ENCODE peak calls at places on chromosomes 4 and X, in four cellular contexts. Z is IMR-90, N is GM12878, D is K562. W is an unnamed sample.

GRCh38 chr4:184265566-184266351 is 48.1 kb upstream of the ENPP6 start:
- DNase-seq in Z (peak; percentile 61), N (no peak), D (peak; percentile 31), W (peak; percentile 83)

GRCh38 chr4:40870076-40870624 is 120.4 kb downstream of the NSUN7 start:
- DNase-seq in Z (no peak), N (no peak), D (no peak), W (no peak)

GRCh38 chr4:6336166-6336565 is 66.5 kb downstream of the WFS1 start:
- DNase-seq in Z (no peak), N (no peak), D (no peak), W (no peak)

GRCh38 chr4:89434364-89434988 is 126.9 kb upstream of the GPRIN3 start:
- DNase-seq in Z (peak; percentile 35), N (no peak), D (no peak), W (peak; percentile 6)

GRCh38 chr4:5029447-5029846 is 10.2 kb upstream of the CYTL1 start:
- DNase-seq in Z (no peak), N (no peak), D (no peak), W (no peak)

GRCh38 chr4:165394275-165394674 is 15.5 kb downstream of the CPE start:
- DNase-seq in Z (peak; percentile 27), N (no peak), D (no peak), W (no peak)

GRCh38 chr4:121353213-121353612 is 27.6 kb downstream of the QRFPR start:
- DNase-seq in Z (no peak), N (no peak), D (no peak), W (no peak)

GRCh38 chr4:17647927-17648326 is 33.5 kb downstream of the MED28 start:
- DNase-seq in Z (no peak), N (no peak), D (no peak), W (peak; percentile 11)

GRCh38 chr4:174674305-174674840 is 152.1 kb upstream of the HPGD start:
- DNase-seq in Z (peak; percentile 0), N (no peak), D (no peak), W (no peak)

GRCh38 chr4:146633471-146633800 is 5.3 kb upstream of the POU4F2 start:
- DNase-seq in Z (no peak), N (no peak), D (no peak), W (no peak)

GRCh38 chrX:150152546-150152945 is 210.6 kb upstream of the MAMLD1 start:
- DNase-seq in Z (no peak), N (no peak), D (no peak), W (no peak)

GRCh38 chrX:40245411-40246140 is 147.8 kb upstream of the BCOR start:
- DNase-seq in Z (no peak), N (no peak), D (no peak), W (no peak)

GRCh38 chr4:39469429-39470077 is 10.7 kb downstream of the LIAS start:
- DNase-seq in Z (peak; percentile 87), N (peak; percentile 48), D (peak; percentile 48), W (peak; percentile 41)

GRCh38 chrX:23003121-23003520 is 3.4 kb downstream of the DDX53 start:
- DNase-seq in Z (peak; percentile 53), N (no peak), D (no peak), W (no peak)

GRCh38 chrX:11287505-11287904 is 5.7 kb upstream of the AMELX start:
- DNase-seq in Z (peak; percentile 18), N (no peak), D (no peak), W (no peak)

GRCh38 chrX:101160001-101160400 is 59.6 kb upstream of the DRP2 start:
- DNase-seq in Z (no peak), N (no peak), D (no peak), W (no peak)

GRCh38 chrX:30593435-30594200 is 16.1 kb upstream of the TASL start:
- DNase-seq in Z (no peak), N (no peak), D (no peak), W (no peak)

GRCh38 chrX:66833426-66833825 is 194.5 kb upstream of the EDA2R start:
- DNase-seq in Z (no peak), N (peak; percentile 1), D (no peak), W (no peak)

GRCh38 chrX:622104-622503 is 8.5 kb upstream of the SHOX start:
- DNase-seq in Z (no peak), N (no peak), D (no peak), W (no peak)

GRCh38 chr4:152109585-152110509 is 349.0 kb upstream of the GATB start:
- DNase-seq in Z (peak; percentile 16), N (no peak), D (no peak), W (no peak)

GRCh38 chrX:5823861-5824260 is 404.8 kb downstream of the NLGN4X start:
- DNase-seq in Z (no peak), N (no peak), D (no peak), W (no peak)

GRCh38 chr4:155509619-155510018 is 132.9 kb upstream of the MAP9 start:
- DNase-seq in Z (peak; percentile 57), N (no peak), D (no peak), W (no peak)

GRCh38 chrX:100350704-100351489 is 59.2 kb downstream of the PCDH19 start:
- DNase-seq in Z (no peak), N (no peak), D (no peak), W (no peak)

GRCh38 chrX:95885074-95885473 is 799.6 kb upstream of the DIAPH2 start:
- DNase-seq in Z (no peak), N (no peak), D (no peak), W (no peak)

DNA sequence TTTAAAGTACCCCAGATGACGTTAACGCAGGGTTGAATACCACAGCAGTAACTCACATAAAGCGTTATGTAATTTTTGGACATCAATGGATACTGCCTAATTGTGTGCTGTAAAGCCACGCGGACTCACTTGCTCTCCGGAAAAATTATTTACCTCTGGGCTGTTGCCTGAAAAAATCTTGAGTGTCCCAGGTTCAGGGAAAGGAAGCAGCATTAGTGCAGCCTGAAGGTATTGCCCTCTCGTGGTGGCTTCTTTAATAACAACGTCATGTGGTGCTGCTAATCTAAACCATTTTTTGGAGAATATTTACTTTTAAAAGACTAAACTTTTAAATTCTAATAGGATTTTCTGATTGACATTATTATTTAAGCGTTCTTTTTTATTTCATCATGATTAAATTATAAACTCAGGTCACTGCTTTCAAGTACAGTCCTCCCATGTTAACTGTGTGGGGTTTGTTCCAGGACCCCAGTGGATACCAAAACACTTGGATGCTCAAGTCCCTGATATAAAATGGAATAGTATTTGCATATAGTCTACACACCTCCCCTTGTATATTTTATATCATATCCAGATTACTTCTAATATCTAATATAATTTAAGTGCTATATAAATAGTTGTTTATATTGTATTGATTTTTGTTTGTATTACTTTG is 384.8 kb downstream of the FAM133A start:
- DNase-seq in Z (no peak), N (no peak), D (peak; percentile 3), W (peak; percentile 5)
- TF ChIP-seq ELK1 in Z (no peak), N (no peak), D (no peak), W (no peak)

GRCh38 chrX:154046262-154046771 is 26.6 kb upstream of the IRAK1 start:
- DNase-seq in Z (peak; percentile 86), N (no peak), D (no peak), W (peak; percentile 78)
- TF ChIP-seq ELK1 in Z (no peak), N (no peak), D (no peak), W (no peak)

DNA sequence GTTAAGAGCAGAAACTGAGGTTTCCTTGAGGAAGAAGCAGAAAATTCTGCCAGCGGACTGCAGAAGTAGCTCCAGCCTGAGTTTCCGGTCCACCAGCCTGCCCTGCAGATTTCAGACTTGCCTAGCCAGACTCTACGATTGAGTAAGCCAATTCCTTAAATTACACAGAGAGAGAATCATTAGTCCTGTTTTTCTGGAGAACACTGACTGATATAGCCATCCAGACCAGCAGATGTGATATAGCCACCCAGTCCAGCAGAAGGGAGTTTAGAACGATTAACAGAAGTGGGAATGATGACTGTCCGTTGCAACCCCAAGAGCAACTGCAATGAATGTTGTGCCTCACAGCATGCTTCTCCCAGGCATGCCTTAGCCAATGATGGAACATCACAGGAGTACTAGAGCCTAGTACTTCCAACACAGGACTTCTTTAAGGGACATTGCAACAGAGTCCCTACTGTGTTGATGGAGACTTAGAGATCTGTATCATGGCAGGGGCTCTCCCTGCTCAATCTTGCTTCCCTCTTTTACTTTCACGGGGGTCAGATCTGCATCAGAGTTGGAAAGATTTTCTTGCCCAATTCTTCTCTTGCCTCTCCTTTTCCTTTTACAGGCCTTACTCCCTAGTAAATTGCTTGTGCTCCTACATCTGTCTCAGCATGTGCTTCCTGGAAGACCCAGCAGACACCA is 264.6 kb upstream of the CLNK start:
- DNase-seq in Z (no peak), N (no peak), D (no peak), W (no peak)
- TF ChIP-seq ELK1 in Z (no peak), N (no peak), D (no peak), W (no peak)

GRCh38 chrX:105876658-105877057 is 54.3 kb downstream of the NRK start:
- DNase-seq in Z (peak; percentile 19), N (no peak), D (no peak), W (no peak)
- TF ChIP-seq ELK1 in Z (no peak), N (no peak), D (no peak), W (no peak)